ENCODE peak calls at places on chromosomes 11 and 22, in six cellular contexts. W is aorta; M is NCI-H1417; Q is activated CD8-positive, alpha-beta memory T cell treated with anti-CD3 and anti-CD28 coated beads for 1 hour; G is HTR-8/SVneo; I is DMS153. Z is an unnamed sample.

GRCh38 chr11:17744151-17744940 is 9.8 kb downstream of the KCNC1 start:
- DNase-seq in W (peak), M (no peak), Q (no peak), G (no peak), I (no peak), Z (no peak)

GRCh38 chr11:108961095-108961494 is 296.2 kb downstream of the DDX10 start:
- DNase-seq in W (no peak), M (no peak), Q (no peak), G (no peak), I (no peak), Z (no peak)

GRCh38 chr11:6546735-6547134 is 49.7 kb downstream of the DNHD1 start:
- DNase-seq in W (peak), M (no peak), Q (no peak), G (no peak), I (no peak), Z (no peak)

GRCh38 chr22:29341849-29342127 is 26.3 kb upstream of the RASL10A start:
- DNase-seq in W (no peak), M (no peak), Q (no peak), G (no peak), I (no peak), Z (no peak)

GRCh38 chr22:38243007-38243775 is 29.6 kb downstream of the TMEM184B start:
- DNase-seq in W (no peak), M (peak), Q (no peak), G (no peak), I (peak), Z (no peak)

GRCh38 chr11:115765803-115766239 is 261.6 kb upstream of the CADM1 start:
- DNase-seq in W (no peak), M (no peak), Q (no peak), G (no peak), I (no peak), Z (no peak)

GRCh38 chr22:19756288-19757128 is 4.1 kb upstream of the TBX1 start:
- DNase-seq in W (no peak), M (no peak), Q (peak), G (no peak), I (peak), Z (no peak)

GRCh38 chr11:125502198-125502597 is 6.1 kb upstream of the FEZ1 start:
- DNase-seq in W (no peak), M (no peak), Q (no peak), G (no peak), I (no peak), Z (no peak)

GRCh38 chr11:72736452-72737069 is 15.6 kb downstream of the ARAP1 start:
- DNase-seq in W (no peak), M (no peak), Q (peak), G (peak), I (no peak), Z (peak)

GRCh38 chr11:48006301-48006992 is 26.1 kb downstream of the PTPRJ start:
- DNase-seq in W (peak), M (no peak), Q (no peak), G (no peak), I (no peak), Z (peak)

GRCh38 chr22:33274214-33274828 is 216.1 kb upstream of the SYN3 start:
- DNase-seq in W (no peak), M (no peak), Q (no peak), G (no peak), I (no peak), Z (no peak)

GRCh38 chr22:19412478-19412877 is 19.1 kb downstream of the HIRA start:
- DNase-seq in W (no peak), M (no peak), Q (no peak), G (no peak), I (no peak), Z (no peak)

GRCh38 chr11:104487035-104487775 is 323.3 kb upstream of the PDGFD start:
- DNase-seq in W (no peak), M (no peak), Q (no peak), G (no peak), I (no peak), Z (no peak)

GRCh38 chr11:132158696-132159095 is 788.3 kb downstream of the NTM start:
- DNase-seq in W (no peak), M (no peak), Q (no peak), G (no peak), I (no peak), Z (peak)

GRCh38 chr11:67534070-67534679 is 10.9 kb upstream of the CABP2 start:
- DNase-seq in W (no peak), M (no peak), Q (no peak), G (no peak), I (no peak), Z (no peak)

GRCh38 chr22:30891443-30891755 is 77.2 kb downstream of the MORC2 start:
- DNase-seq in W (peak), M (no peak), Q (no peak), G (no peak), I (no peak), Z (no peak)

GRCh38 chr22:49073873-49074417 is 753.7 kb downstream of the BRD1 start:
- DNase-seq in W (no peak), M (no peak), Q (no peak), G (no peak), I (no peak), Z (no peak)

GRCh38 chr22:43066844-43067385 is 22.3 kb downstream of the TTLL1 start:
- DNase-seq in W (no peak), M (no peak), Q (no peak), G (peak), I (no peak), Z (peak)

GRCh38 chr11:123408619-123409455 is 21.2 kb upstream of the GRAMD1B start:
- DNase-seq in W (no peak), M (peak), Q (no peak), G (no peak), I (no peak), Z (no peak)

GRCh38 chr11:95975343-95975742 is 51.4 kb upstream of the MTMR2 start:
- DNase-seq in W (no peak), M (no peak), Q (no peak), G (no peak), I (no peak), Z (no peak)

GRCh38 chr11:122655527-122656072 is at the start of gene UBASH3B:
- DNase-seq in W (peak), M (peak), Q (no peak), G (peak), I (no peak), Z (peak)

GRCh38 chr11:97895572-97895971 is 1125.2 kb upstream of the CNTN5 start:
- DNase-seq in W (no peak), M (no peak), Q (no peak), G (no peak), I (no peak), Z (no peak)

GRCh38 chr11:12539570-12539969 is 134.7 kb upstream of the TEAD1 start:
- DNase-seq in W (no peak), M (no peak), Q (no peak), G (peak), I (no peak), Z (peak)